ENCODE peak calls at places on chromosomes 6 and 20, in six cellular contexts. U is T-helper 2 cell; D is kidney epithelial cell; R is fibroblast of gingiva; M is lower leg skin; E is stimulated activated CD8-positive, alpha-beta memory T cell treated with anti-CD3 and anti-CD28 coated beads, Interleukin-4, amount 100 ng/mL, for 48 hours. C is an unnamed sample.

GRCh38 chr6:158789115-158789917 is 29.9 kb downstream of the EZR start:
- DNase-seq in D (no peak), R (no peak), U (peak; percentile 62), E (peak; percentile 38), M (no peak), C (no peak)

GRCh38 chr6:6333498-6333897 is 13.0 kb upstream of the F13A1 start:
- DNase-seq in R (no peak), M (no peak), D (peak; percentile 51), E (no peak), U (no peak), C (no peak)

GRCh38 chr20:23161244-23161875 is 75.2 kb upstream of the CD93 start:
- DNase-seq in E (peak; percentile 16), D (no peak), M (no peak), R (no peak), U (no peak), C (peak; percentile 60)

GRCh38 chr20:35171753-35172433 is at the start of gene PROCR:
- DNase-seq in R (peak; percentile 78), D (peak; percentile 93), E (peak; percentile 42), U (peak; percentile 9), M (peak; percentile 93), C (peak; percentile 98)

GRCh38 chr6:112013051-112013450 is 40.9 kb upstream of the CCN6 start:
- DNase-seq in D (no peak), E (no peak), U (no peak), R (no peak), M (no peak), C (no peak)

GRCh38 chr6:4647414-4648365 is 128.5 kb upstream of the CDYL start:
- DNase-seq in D (no peak), U (no peak), M (peak; percentile 79), R (peak; percentile 72), E (peak; percentile 55), C (peak; percentile 63)

GRCh38 chr6:17600527-17601388 is 656 bp downstream of the FAM8A1 start:
- DNase-seq in D (no peak), E (peak; percentile 60), U (peak; percentile 40), R (no peak), M (peak; percentile 29), C (peak; percentile 59)

GRCh38 chr6:25122001-25122400 is 157.2 kb upstream of the CARMIL1 start:
- DNase-seq in E (no peak), R (peak; percentile 20), D (no peak), U (no peak), M (no peak), C (peak; percentile 34)

GRCh38 chr6:112357801-112358200 is 10.7 kb downstream of the RFPL4B start:
- DNase-seq in M (no peak), D (no peak), E (no peak), R (peak; percentile 56), U (no peak), C (peak; percentile 77)

GRCh38 chr6:42406296-42407280 is 45.1 kb downstream of the TRERF1 start:
- DNase-seq in M (no peak), U (no peak), D (no peak), E (peak; percentile 19), R (no peak), C (peak; percentile 50)

GRCh38 chr20:24658920-24659660 is 189.7 kb downstream of the SYNDIG1 start:
- DNase-seq in U (no peak), M (no peak), E (no peak), D (no peak), R (no peak), C (no peak)

GRCh38 chr6:44667668-44668390 is 280.3 kb downstream of the CDC5L start:
- DNase-seq in U (no peak), E (peak; percentile 65), M (no peak), D (no peak), R (no peak), C (no peak)

GRCh38 chr6:155116571-155116910 is 121.4 kb downstream of the TIAM2 start:
- DNase-seq in U (no peak), E (no peak), D (no peak), R (no peak), M (no peak), C (no peak)

GRCh38 chr6:452301-453067 is 60.9 kb downstream of the IRF4 start:
- DNase-seq in R (peak; percentile 61), D (no peak), M (peak; percentile 39), E (peak; percentile 19), U (no peak), C (peak; percentile 61)

GRCh38 chr6:29524982-29525639 is 34.4 kb downstream of the UBD start:
- DNase-seq in D (no peak), E (no peak), U (no peak), M (no peak), R (no peak), C (no peak)

GRCh38 chr20:9807176-9807575 is 31.7 kb downstream of the PAK5 start:
- DNase-seq in E (no peak), U (no peak), M (no peak), D (no peak), R (no peak), C (no peak)

GRCh38 chr20:17884318-17885003 is 84.1 kb downstream of the SNX5 start:
- DNase-seq in E (no peak), R (no peak), U (no peak), D (no peak), M (no peak), C (no peak)

GRCh38 chr6:64281167-64281566 is 645.6 kb downstream of the PHF3 start:
- DNase-seq in R (no peak), E (no peak), M (no peak), U (no peak), D (no peak), C (no peak)

GRCh38 chr6:70151616-70152015 is 151.3 kb downstream of the COL9A1 start:
- DNase-seq in U (no peak), D (no peak), R (no peak), E (no peak), M (no peak), C (peak; percentile 26)

GRCh38 chr6:139230421-139230840 is 61.4 kb downstream of the TXLNB start:
- DNase-seq in R (peak; percentile 50), D (no peak), E (no peak), M (no peak), U (no peak), C (peak; percentile 73)

GRCh38 chr20:381581-382290 is 1.2 kb downstream of the TRIB3 start:
- DNase-seq in E (peak; percentile 86), M (peak; percentile 71), R (peak; percentile 90), D (no peak), U (peak; percentile 69), C (peak; percentile 94)

GRCh38 chr6:99746261-99746895 is 139.7 kb downstream of the PRDM13 start:
- DNase-seq in D (peak; percentile 18), M (peak; percentile 67), R (peak; percentile 66), U (peak; percentile 28), E (peak; percentile 50), C (peak; percentile 50)

GRCh38 chr6:11093065-11093590 is 506 bp upstream of the SMIM13 start:
- DNase-seq in R (no peak), U (no peak), E (no peak), D (no peak), M (no peak), C (no peak)

GRCh38 chr6:31169123-31169857 is 1.2 kb downstream of the POU5F1 start:
- DNase-seq in R (no peak), D (no peak), U (no peak), M (no peak), E (no peak), C (no peak)

GRCh38 chr20:39081255-39081654 is 119.1 kb downstream of the DHX35 start:
- DNase-seq in E (peak; percentile 94), U (peak; percentile 49), R (peak; percentile 65), M (peak; percentile 82), D (peak; percentile 23), C (peak; percentile 66)

GRCh38 chr6:149965191-149966020 is 1.7 kb downstream of the ULBP1 start:
- DNase-seq in D (no peak), U (no peak), R (no peak), E (no peak), M (no peak), C (peak; percentile 49)

GRCh38 chr20:47998736-47999135 is 213.5 kb upstream of the SULF2 start:
- DNase-seq in M (no peak), R (no peak), U (no peak), D (no peak), E (no peak), C (no peak)

GRCh38 chr20:31841928-31842327 is 3.5 kb downstream of the FOXS1 start:
- DNase-seq in R (no peak), M (no peak), E (no peak), U (no peak), D (peak; percentile 85), C (peak; percentile 51)

GRCh38 chr20:37081717-37082289 is 14.0 kb downstream of the RBL1 start:
- DNase-seq in D (no peak), E (no peak), U (no peak), R (no peak), M (no peak), C (peak; percentile 43)

GRCh38 chr6:166466178-166467122 is 83.7 kb upstream of the MPC1 start:
- DNase-seq in M (no peak), R (peak; percentile 68), E (no peak), U (no peak), D (no peak), C (peak; percentile 84)

GRCh38 chr20:14928083-14928482 is 590.7 kb upstream of the FLRT3 start:
- DNase-seq in R (no peak), D (no peak), E (no peak), U (no peak), M (no peak), C (no peak)

GRCh38 chr6:35683267-35683666 is 5.4 kb downstream of the FKBP5 start:
- DNase-seq in U (no peak), R (no peak), D (no peak), E (no peak), M (no peak), C (no peak)

GRCh38 chr6:123830110-123830509 is 26.4 kb downstream of the NKAIN2 start:
- DNase-seq in D (no peak), M (no peak), U (no peak), R (no peak), E (no peak), C (no peak)